ENCODE peak calls at places on chromosomes 2 and 18, in five cellular contexts. S is HepG2, Y is K562, Z is H1, N is GM12878. U is an unnamed sample.

GRCh38 chr2:71950256-71951066 is 197.2 kb downstream of the CYP26B1 start:
- DNase-seq in S (no peak), Y (no peak), Z (no peak), N (no peak), U (no peak)

GRCh38 chr2:230888824-230889400 is 24.2 kb downstream of the ITM2C start:
- DNase-seq in S (no peak), Y (no peak), Z (no peak), N (no peak), U (no peak)

GRCh38 chr2:30736461-30737325 is 70.6 kb downstream of the CAPN13 start:
- DNase-seq in S (no peak), Y (no peak), Z (no peak), N (no peak), U (no peak)

GRCh38 chr2:138395565-138396306 is 105.8 kb upstream of the SPOPL start:
- DNase-seq in S (no peak), Y (no peak), Z (no peak), N (no peak), U (no peak)

GRCh38 chr2:241905716-241906376 is 36.3 kb downstream of the RTP5 start:
- DNase-seq in S (peak; percentile 32), Y (no peak), Z (no peak), N (no peak), U (no peak)

GRCh38 chr2:197322729-197323720 is 12.4 kb upstream of the ANKRD44 start:
- DNase-seq in S (peak; percentile 29), Y (no peak), Z (no peak), N (no peak), U (peak; percentile 16)

GRCh38 chr2:106885326-106885725 is 641 bp downstream of the ST6GAL2 start:
- DNase-seq in S (no peak), Y (no peak), Z (no peak), N (no peak), U (peak; percentile 66)

GRCh38 chr2:56184500-56184996 is 758 bp downstream of the CCDC85A start:
- DNase-seq in S (no peak), Y (peak; percentile 25), Z (no peak), N (no peak), U (peak; percentile 52)

GRCh38 chr2:48144777-48145176 is 238.5 kb upstream of the FBXO11 start:
- DNase-seq in S (no peak), Y (peak; percentile 25), Z (no peak), N (no peak), U (no peak)

GRCh38 chr2:85732467-85733120 is 21.2 kb upstream of the ATOH8 start:
- DNase-seq in S (no peak), Y (no peak), Z (no peak), N (no peak), U (no peak)

GRCh38 chr18:61569176-61569892 is 236.1 kb downstream of the CDH20 start:
- DNase-seq in S (no peak), Y (no peak), Z (no peak), N (no peak), U (peak; percentile 43)

GRCh38 chr2:132424526-132425121 is 8.0 kb downstream of the GPR39 start:
- DNase-seq in S (peak; percentile 69), Y (no peak), Z (no peak), N (no peak), U (no peak)

GRCh38 chr2:224885836-224886547 is 156.3 kb downstream of the DOCK10 start:
- DNase-seq in S (no peak), Y (no peak), Z (no peak), N (peak; percentile 37), U (no peak)

GRCh38 chr18:9000736-9001135 is 101.8 kb upstream of the NDUFV2 start:
- DNase-seq in S (no peak), Y (no peak), Z (no peak), N (no peak), U (no peak)

GRCh38 chr2:39399570-39399969 is 37.5 kb downstream of the MAP4K3 start:
- DNase-seq in S (no peak), Y (no peak), Z (no peak), N (no peak), U (no peak)

GRCh38 chr2:25228848-25229674 is 60.7 kb upstream of the POMC start:
- DNase-seq in S (peak; percentile 78), Y (peak; percentile 90), Z (peak; percentile 80), N (no peak), U (peak; percentile 94)

GRCh38 chr18:37124511-37124910 is 295.6 kb downstream of the KIAA1328 start:
- DNase-seq in S (no peak), Y (no peak), Z (no peak), N (peak; percentile 9), U (no peak)

GRCh38 chr2:127423476-127423840 is 5.2 kb downstream of the PROC start:
- DNase-seq in S (no peak), Y (no peak), Z (no peak), N (no peak), U (peak; percentile 53)

GRCh38 chr2:85445316-85446295 is 27.1 kb downstream of the SH2D6 start:
- DNase-seq in S (no peak), Y (no peak), Z (no peak), N (no peak), U (no peak)

GRCh38 chr2:69621440-69621839 is 22.1 kb downstream of the AAK1 start:
- DNase-seq in S (no peak), Y (no peak), Z (no peak), N (no peak), U (no peak)

GRCh38 chr2:20052872-20053281 is 1.4 kb upstream of the LAPTM4A start:
- DNase-seq in S (no peak), Y (peak; percentile 82), Z (no peak), N (no peak), U (peak; percentile 20)

GRCh38 chr2:197215988-197216979 is 94.3 kb downstream of the ANKRD44 start:
- DNase-seq in S (no peak), Y (no peak), Z (no peak), N (peak; percentile 80), U (no peak)

GRCh38 chr2:105454801-105455485 is 56.1 kb upstream of the FHL2 start:
- DNase-seq in S (peak; percentile 55), Y (peak; percentile 48), Z (no peak), N (peak; percentile 1), U (peak; percentile 69)

GRCh38 chr2:218448934-218449333 is 30.0 kb downstream of the VIL1 start:
- DNase-seq in S (peak; percentile 86), Y (peak; percentile 46), Z (no peak), N (no peak), U (no peak)

GRCh38 chr2:233449921-233450853 is 95.9 kb downstream of the DGKD start:
- DNase-seq in S (no peak), Y (no peak), Z (no peak), N (no peak), U (no peak)

GRCh38 chr2:239908744-239909143 is 116.4 kb downstream of the NDUFA10 start:
- DNase-seq in S (no peak), Y (no peak), Z (no peak), N (no peak), U (no peak)
- TF ChIP-seq CREB1 in S (no peak), Y (no peak), Z (no peak), N (no peak), U (no peak)

GRCh38 chr2:156464106-156464505 is 27.9 kb downstream of the GPD2 start:
- DNase-seq in S (no peak), Y (no peak), Z (no peak), N (no peak), U (no peak)
- H3K4me3 ChIP-seq in S (no peak overlapping the region), Y (no peak overlapping the region), Z (no peak overlapping the region), N (no peak overlapping the region), U (no peak overlapping the region)

GRCh38 chr18:72762505-72763122 is 105.2 kb downstream of the NETO1 start:
- DNase-seq in S (peak; percentile 62), Y (peak; percentile 22), Z (no peak), N (peak; percentile 12), U (peak; percentile 73)
- TF ChIP-seq CREB1 in S (no peak), Y (no peak), Z (no peak), N (no peak), U (no peak)

DNA sequence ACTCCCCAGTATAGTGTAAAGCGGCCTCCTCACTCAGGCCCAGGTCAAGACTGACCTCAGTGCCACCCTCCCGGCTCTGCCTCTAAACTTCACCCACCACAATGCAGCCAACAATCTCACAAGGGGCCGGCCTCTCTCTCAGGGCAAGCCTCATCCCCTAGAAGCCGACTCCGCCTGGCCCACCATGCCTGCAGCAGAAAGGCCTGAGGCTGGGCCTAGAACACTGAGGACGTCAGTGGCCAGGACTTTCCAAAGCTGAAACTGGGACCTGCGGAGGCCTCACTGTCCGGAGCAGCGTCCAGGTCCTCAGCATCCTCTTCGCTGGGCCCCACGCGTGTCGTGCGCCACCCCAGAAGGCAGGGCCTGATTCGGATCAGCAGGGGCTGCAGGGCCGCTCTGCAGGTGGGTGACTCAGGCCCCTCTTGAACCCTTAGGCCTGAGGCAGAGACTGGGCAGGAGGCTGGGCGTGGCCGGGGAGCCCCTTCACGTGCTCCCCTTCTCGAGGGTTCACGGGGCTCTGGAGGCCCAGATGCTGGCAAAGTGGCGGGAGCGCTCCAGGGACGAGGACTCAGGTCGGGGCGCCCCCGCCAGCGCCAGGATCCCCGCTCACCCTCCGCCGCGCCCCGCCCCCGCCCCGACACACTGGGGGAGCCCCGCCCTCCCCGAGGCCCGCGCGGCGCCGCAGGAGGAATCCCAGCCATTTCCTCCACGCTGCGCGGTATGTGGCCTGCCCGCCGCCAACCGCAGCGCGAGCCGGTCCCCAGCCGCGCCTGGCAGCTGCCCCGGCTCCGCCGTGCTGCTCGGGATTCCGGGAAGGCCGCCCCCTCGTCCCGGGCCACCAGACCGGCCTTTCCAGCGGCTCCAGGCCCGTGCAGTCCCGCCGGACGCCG is 53.1 kb downstream of the PKDCC start:
- DNase-seq in S (no peak), Y (no peak), Z (no peak), N (no peak), U (peak; percentile 78)
- H3K4me3 ChIP-seq in S (no peak overlapping the region), Y (no peak overlapping the region), Z (peak overlapping the region; percentile 64), N (peak overlapping the region; percentile 47), U (peak overlapping the region; percentile 56)

DNA sequence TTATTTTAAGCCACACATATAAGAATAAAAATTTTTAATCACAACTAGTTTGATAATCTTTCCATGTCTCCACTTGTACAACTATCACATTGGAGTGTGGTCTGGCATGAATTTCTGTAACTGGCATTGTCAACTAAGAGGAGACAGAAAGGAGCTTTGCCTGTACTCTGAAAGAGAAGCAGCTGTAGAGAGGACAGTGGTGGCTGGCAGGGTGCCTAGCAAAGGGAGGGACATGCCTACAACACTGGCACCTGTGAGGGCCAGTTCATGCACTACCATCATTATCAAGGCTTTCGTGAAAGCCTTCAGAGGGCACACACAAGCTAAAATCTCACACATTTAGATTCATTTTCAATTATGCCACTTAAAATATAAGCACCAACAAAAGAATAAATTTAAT is 238.8 kb downstream of the ZNF385B start:
- DNase-seq in S (no peak), Y (no peak), Z (no peak), N (no peak), U (no peak)
- TF ChIP-seq CREB1 in S (no peak), Y (no peak), Z (no peak), N (no peak), U (no peak)

GRCh38 chr2:121408641-121409040 is 122.0 kb upstream of the RNU4ATAC start:
- DNase-seq in S (no peak), Y (no peak), Z (no peak), N (no peak), U (no peak)

GRCh38 chr2:121405233-121405632 is 120.2 kb upstream of the TFCP2L1 start:
- DNase-seq in S (no peak), Y (no peak), Z (no peak), N (no peak), U (no peak)

GRCh38 chr2:121412349-121412748 is 118.3 kb upstream of the RNU4ATAC start:
- DNase-seq in S (no peak), Y (no peak), Z (no peak), N (no peak), U (no peak)

DNA sequence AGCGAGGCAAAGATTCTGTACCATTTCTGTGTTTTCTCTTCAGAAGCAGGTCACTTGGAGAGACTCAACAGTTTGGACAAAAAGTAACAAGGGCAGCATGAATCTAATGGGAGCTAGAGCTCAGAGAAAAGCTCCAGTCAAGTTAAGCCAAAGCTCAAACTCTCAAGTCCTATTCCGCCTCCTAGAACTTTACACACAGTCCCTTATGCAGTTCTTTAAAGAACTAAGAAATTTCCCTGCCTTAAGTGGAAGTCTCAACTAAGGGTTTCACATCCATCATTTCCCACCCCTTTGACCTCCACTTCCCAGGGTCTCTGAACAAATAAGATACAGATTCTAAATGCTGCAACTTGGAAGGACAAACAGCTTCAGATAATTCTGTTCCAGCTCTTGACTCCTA is 121.3 kb upstream of the RNU4ATAC start:
- DNase-seq in S (no peak), Y (no peak), Z (no peak), N (no peak), U (no peak)
- H3K4me3 ChIP-seq in S (no peak overlapping the region), Y (no peak overlapping the region), Z (no peak overlapping the region), N (no peak overlapping the region), U (no peak overlapping the region)